ENCODE peak calls at places on chromosomes 12 and 14, in five cellular contexts. Y is fibroblast of villous mesenchyme, A is choroid plexus epithelial cell, K is lower lobe of right lung, P is lower leg skin. H is an unnamed sample.

GRCh38 chr14:68786491-68787234 is 6.2 kb downstream of the ZFP36L1 start:
- DNase-seq in Y (peak), A (peak), K (no peak), P (peak), H (no peak)

GRCh38 chr12:27505124-27505523 is 18.9 kb upstream of the PPFIBP1 start:
- DNase-seq in Y (no peak), A (peak), K (no peak), P (no peak), H (no peak)

GRCh38 chr14:99515301-99516155 is 34.3 kb downstream of the CCNK start:
- DNase-seq in Y (no peak), A (no peak), K (no peak), P (peak), H (no peak)

GRCh38 chr12:6693832-6694355 is 4.7 kb upstream of the ZNF384 start:
- DNase-seq in Y (no peak), A (no peak), K (no peak), P (no peak), H (no peak)

GRCh38 chr12:33669349-33669748 is 229.7 kb upstream of the SYT10 start:
- DNase-seq in Y (no peak), A (no peak), K (no peak), P (no peak), H (no peak)

GRCh38 chr14:59123975-59124374 is 64.5 kb upstream of the DAAM1 start:
- DNase-seq in Y (no peak), A (peak), K (no peak), P (no peak), H (no peak)

GRCh38 chr14:92625213-92625612 is 111.6 kb downstream of the RIN3 start:
- DNase-seq in Y (peak), A (peak), K (no peak), P (no peak), H (no peak)

GRCh38 chr12:46915861-46916260 is 90.1 kb upstream of the SLC38A4 start:
- DNase-seq in Y (peak), A (no peak), K (no peak), P (no peak), H (no peak)

GRCh38 chr12:64187370-64187769 is 34.7 kb downstream of the KICS2 start:
- DNase-seq in Y (no peak), A (peak), K (no peak), P (no peak), H (no peak)

GRCh38 chr12:57027805-57028153 is 11.4 kb upstream of the TAC3 start:
- DNase-seq in Y (no peak), A (no peak), K (no peak), P (no peak), H (no peak)

GRCh38 chr12:26434299-26434915 is 239.0 kb downstream of the SSPN start:
- DNase-seq in Y (peak), A (peak), K (no peak), P (no peak), H (peak)

GRCh38 chr14:34750670-34751069 is 36.3 kb upstream of the CFL2 start:
- DNase-seq in Y (peak), A (peak), K (no peak), P (no peak), H (no peak)

GRCh38 chr12:81329088-81329487 is 251.2 kb downstream of the ACSS3 start:
- DNase-seq in Y (no peak), A (peak), K (no peak), P (no peak), H (peak)

DNA sequence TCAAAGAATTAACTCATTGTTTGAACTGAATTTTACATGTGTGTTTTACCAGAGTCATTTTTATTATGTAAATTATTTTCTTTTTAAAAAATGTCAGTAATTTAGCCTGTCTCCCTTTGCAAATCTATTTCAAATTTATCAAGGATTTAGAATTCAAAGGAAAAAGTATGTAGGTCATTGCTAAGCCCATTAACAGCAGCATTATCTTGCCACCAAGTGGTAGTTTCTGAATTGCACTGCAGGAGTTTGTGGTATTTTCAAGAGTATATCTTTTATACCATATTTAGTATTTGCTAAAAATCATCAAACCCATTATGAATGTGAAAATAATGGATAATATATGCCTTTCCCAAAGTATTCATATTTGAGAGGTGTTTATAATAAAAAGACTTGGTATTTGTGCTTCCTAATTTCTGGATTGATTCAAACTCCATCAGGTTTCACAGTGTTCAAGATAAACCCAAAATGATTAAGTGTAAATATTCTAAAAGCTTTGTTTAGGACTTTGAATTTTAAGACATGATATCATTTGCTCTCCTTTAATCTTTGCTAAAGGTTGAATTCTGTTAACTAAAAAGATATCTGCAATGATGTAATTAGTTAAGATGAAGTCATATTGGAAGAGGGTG is 711.4 kb downstream of the FSCB start:
- DNase-seq in Y (peak), A (peak), K (no peak), P (no peak), H (no peak)
- TF ChIP-seq CTCF in Y (peak), A (peak), K (no peak), P (no peak), H (no peak)

GRCh38 chr14:104331871-104332605 is 193.7 kb downstream of the KIF26A start:
- DNase-seq in Y (no peak), A (no peak), K (peak), P (peak), H (no peak)

GRCh38 chr14:104335176-104335575 is 196.8 kb downstream of the KIF26A start:
- DNase-seq in Y (no peak), A (no peak), K (no peak), P (no peak), H (no peak)

GRCh38 chr14:104334812-104335161 is 196.4 kb downstream of the KIF26A start:
- DNase-seq in Y (no peak), A (no peak), K (peak), P (no peak), H (no peak)

GRCh38 chr14:104333903-104334811 is 195.8 kb downstream of the KIF26A start:
- DNase-seq in Y (no peak), A (no peak), K (peak), P (no peak), H (no peak)

DNA sequence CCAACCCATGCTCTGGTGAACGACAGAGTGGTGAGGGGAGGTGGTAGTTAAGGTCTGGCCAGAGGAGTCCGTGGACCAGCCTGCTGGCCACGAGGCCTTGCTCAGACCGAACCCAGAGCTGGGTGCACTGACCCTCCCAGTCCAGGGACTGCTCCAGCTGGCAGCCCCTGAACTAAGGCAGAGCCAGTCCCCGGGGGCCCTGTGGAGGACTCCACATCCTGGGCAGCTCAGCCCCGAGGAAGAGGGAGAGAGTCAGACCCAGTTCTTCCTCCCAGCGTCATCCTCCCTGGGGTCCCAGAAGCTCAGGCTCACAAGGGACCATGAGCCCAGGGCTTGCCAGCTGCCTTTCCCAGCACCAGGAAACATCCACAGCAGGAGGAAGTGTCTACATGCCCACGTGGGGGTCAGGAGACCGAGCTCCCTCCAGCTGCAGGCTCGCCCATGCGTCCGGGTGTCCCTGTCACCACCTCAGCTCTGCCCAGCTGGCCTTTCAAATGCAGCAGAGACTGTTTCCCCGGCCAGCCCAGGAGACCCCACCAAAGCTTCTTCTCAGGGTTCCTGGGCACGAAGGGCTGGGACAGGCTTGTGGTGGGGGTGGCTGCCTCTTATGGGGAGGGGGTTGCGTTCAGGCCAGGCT is 194.4 kb downstream of the KIF26A start:
- DNase-seq in Y (no peak), A (no peak), K (peak), P (peak), H (no peak)
- TF ChIP-seq CTCF in Y (no peak), A (no peak), K (no peak), P (no peak), H (no peak)

GRCh38 chr12:31728917-31729640 is at the start of gene AMN1:
- DNase-seq in Y (peak), A (peak), K (peak), P (peak), H (peak)
- TF ChIP-seq CTCF in Y (peak), A (peak), K (no peak), P (no peak), H (no peak)

GRCh38 chr14:64580451-64580850 is 30.7 kb downstream of the PPP1R36 start:
- DNase-seq in Y (peak), A (peak), K (no peak), P (no peak), H (no peak)
- TF ChIP-seq CTCF in Y (no peak), A (no peak), K (no peak), P (no peak), H (no peak)

DNA sequence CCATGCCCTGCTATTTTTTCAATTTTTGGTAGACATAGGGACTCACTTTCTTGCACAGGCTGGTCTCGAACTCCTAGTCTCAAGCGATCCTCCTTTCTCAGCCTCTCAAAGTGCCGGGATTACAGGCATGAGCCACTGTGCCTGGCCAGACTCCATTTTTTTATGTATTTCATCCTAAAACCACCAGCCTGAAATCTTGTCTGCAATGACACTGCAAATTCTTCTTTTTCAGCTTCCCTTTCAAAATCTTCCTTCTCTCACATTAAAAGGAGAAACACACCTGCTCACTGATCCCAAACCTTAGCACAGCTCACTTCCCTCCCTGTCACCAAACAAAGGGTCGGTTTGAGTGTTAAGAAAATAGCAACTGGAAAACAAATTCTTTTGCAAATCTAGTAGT is 62.6 kb downstream of the PPP2R5E start:
- DNase-seq in Y (no peak), A (no peak), K (no peak), P (no peak), H (no peak)
- TF ChIP-seq CTCF in Y (no peak), A (no peak), K (no peak), P (no peak), H (no peak)

GRCh38 chr14:55638665-55639064 is 58.7 kb downstream of the KTN1 start:
- DNase-seq in Y (no peak), A (no peak), K (no peak), P (no peak), H (no peak)

GRCh38 chr14:55641954-55642353 is 61.9 kb downstream of the KTN1 start:
- DNase-seq in Y (no peak), A (no peak), K (no peak), P (no peak), H (no peak)

GRCh38 chr14:55645148-55645547 is 65.1 kb downstream of the KTN1 start:
- DNase-seq in Y (no peak), A (no peak), K (no peak), P (no peak), H (no peak)

GRCh38 chr14:55645845-55646832 is 66.1 kb downstream of the KTN1 start:
- DNase-seq in Y (no peak), A (no peak), K (no peak), P (no peak), H (no peak)

DNA sequence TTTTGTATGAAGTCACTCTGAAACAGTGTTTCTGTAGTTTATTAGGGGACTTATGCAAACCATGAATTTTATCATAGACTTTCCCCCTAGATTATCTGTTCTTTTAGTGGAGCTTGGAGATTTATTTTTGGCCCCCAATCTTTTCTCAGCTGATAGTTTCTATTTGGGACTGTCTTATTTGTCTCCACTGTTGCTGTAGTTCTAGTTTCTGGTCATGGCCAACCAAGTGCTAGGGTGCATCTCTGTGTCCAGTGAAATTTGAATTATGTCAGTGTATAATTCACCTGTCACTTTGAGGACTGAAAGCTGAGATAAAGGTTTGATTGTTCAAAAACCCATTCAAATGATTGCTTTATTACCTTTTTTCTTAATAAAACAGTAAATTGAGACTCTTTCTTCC is 61.3 kb downstream of the KTN1 start:
- DNase-seq in Y (no peak), A (no peak), K (no peak), P (no peak), H (no peak)
- TF ChIP-seq CTCF in Y (no peak), A (no peak), K (no peak), P (no peak), H (no peak)

DNA sequence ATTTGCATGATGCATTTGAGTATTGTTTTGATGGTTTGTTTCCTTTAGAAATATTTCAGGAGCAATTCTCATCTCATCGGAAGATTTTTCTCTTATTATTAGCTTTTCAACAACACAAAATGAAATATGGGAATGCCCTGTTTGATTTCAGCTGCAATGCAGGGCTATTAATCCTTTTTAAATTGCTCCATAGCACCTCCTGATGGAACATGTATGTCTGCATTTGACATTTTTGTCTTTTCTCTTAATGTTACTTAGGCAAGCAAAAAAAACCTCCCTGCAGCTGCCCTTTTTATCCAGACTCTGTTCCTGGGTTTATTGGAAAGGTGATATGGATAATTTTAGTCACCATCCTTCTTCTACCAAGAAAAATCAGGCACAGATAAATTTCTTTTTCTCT is 895.8 kb downstream of the RPS29 start:
- DNase-seq in Y (no peak), A (peak), K (no peak), P (no peak), H (no peak)
- TF ChIP-seq CTCF in Y (no peak), A (no peak), K (no peak), P (no peak), H (no peak)

DNA sequence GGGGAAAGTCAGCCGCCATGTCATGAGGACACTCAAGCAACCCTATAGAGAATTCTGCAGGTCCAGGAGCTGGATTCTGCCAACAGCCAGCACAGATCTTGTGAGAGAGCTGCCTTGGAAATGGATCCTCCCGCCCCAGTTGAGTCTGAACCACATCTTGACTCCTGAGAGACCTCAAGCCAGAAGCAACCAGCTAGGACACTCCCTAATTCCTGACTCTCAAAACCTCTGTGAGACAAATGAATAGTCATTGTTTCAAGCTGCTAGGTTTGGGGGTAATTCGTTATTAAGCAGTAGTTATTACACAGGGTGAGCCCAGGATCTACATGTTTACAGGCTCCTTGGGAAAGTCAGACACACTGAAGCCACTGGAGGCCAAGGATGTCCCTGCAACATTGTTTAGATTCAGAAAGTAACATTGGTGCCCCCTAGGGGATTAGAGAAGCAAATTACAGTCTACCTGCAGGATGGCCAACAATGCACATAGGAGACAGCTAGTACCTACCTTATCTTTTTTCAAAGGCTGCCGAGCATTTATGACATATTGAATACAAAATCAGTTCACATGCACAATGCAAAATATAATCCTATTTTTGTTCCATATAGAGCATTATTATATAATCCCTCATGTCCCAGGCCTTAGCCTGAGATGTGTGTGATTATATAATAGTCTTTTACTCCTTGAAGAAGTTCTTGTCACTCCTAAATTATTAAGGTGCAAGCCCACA is 57.9 kb upstream of the FICD start:
- DNase-seq in Y (peak), A (peak), K (no peak), P (no peak), H (peak)
- TF ChIP-seq CTCF in Y (peak), A (peak), K (peak), P (peak), H (peak)

DNA sequence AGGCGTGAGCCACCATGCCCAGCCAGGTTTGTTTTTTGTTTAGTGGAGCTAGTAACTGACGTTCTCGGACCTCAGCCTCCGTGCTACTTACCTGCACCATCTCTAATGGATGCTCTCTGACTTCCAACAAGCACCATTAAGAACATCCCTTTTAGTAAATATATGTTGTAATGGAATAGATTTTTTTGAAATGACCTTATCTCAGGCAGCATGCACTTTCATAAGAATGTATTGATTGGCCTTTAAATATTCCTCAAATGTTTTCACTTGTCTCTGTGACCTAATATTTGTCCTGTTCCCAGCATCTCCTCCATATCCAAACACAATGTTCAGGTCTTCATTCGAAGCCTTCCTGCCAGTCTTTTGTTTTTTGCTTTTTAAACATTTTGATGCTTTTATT is 51.7 kb downstream of the PLXNC1 start:
- DNase-seq in Y (no peak), A (no peak), K (no peak), P (no peak), H (no peak)
- TF ChIP-seq CTCF in Y (no peak), A (no peak), K (no peak), P (no peak), H (no peak)

GRCh38 chr14:82855912-82856381 is 1322.3 kb upstream of the SEL1L start:
- DNase-seq in Y (peak), A (peak), K (no peak), P (no peak), H (no peak)
- TF ChIP-seq CTCF in Y (peak), A (peak), K (peak), P (no peak), H (peak)